ENCODE peak calls at places on chromosomes 4 and X, in nine cellular contexts. Z is H54; X is G401; V is activated CD4-positive, alpha-beta T cell treated with anti-CD3 and anti-CD28 coated beads for 4 hours; L is uterus; P is ELR; W is DMS 273 treated with DMSO at 0.1 percent for 48 hours; A is immature natural killer cell; D is hypothalamus. H is an unnamed sample.

GRCh38 chr4:561456-561855 is 14.6 kb downstream of the TMEM271 start:
- DNase-seq in A (no peak), X (no peak), W (no peak), D (no peak), L (no peak), Z (no peak), V (no peak), P (no peak), H (no peak)

GRCh38 chrX:40651620-40652223 is 4.4 kb upstream of the CXorf38 start:
- DNase-seq in X (peak; percentile 74), W (no peak), A (peak; percentile 77), Z (no peak), V (peak; percentile 65), L (peak; percentile 65), P (peak; percentile 67), D (no peak), H (peak; percentile 73)

GRCh38 chr4:113574636-113575103 is 186.9 kb downstream of the CAMK2D start:
- DNase-seq in D (no peak), Z (no peak), X (peak; percentile 52), W (peak; percentile 86), P (peak; percentile 43), A (no peak), V (no peak), L (no peak), H (no peak)

GRCh38 chr4:147409350-147409749 is 71.5 kb upstream of the EDNRA start:
- DNase-seq in W (no peak), L (no peak), Z (no peak), V (no peak), P (no peak), D (no peak), A (no peak), X (no peak), H (no peak)

GRCh38 chr4:185110375-185110823 is 32.7 kb upstream of the SLC25A4 start:
- DNase-seq in Z (no peak), D (no peak), V (no peak), L (no peak), A (no peak), W (no peak), X (no peak), P (no peak), H (no peak)

GRCh38 chr4:84503495-84504437 is 4.7 kb upstream of the NKX6-1 start:
- DNase-seq in D (no peak), L (no peak), A (no peak), X (peak; percentile 66), V (no peak), W (peak; percentile 32), Z (peak; percentile 28), P (peak; percentile 74), H (no peak)

GRCh38 chr4:109332926-109333464 is 30.5 kb upstream of the COL25A1 start:
- DNase-seq in D (no peak), A (no peak), P (peak; percentile 5), X (no peak), W (no peak), V (no peak), L (no peak), Z (no peak), H (no peak)

GRCh38 chr4:187602339-187603092 is 393.1 kb upstream of the ZFP42 start:
- DNase-seq in L (no peak), P (peak; percentile 87), Z (no peak), X (peak; percentile 32), A (no peak), W (no peak), D (no peak), V (no peak), H (no peak)

GRCh38 chrX:40108084-40108958 is 10.6 kb upstream of the BCOR start:
- DNase-seq in X (peak; percentile 42), V (no peak), D (no peak), Z (no peak), W (peak; percentile 67), P (no peak), L (peak; percentile 62), A (no peak), H (no peak)

GRCh38 chrX:1493317-1493856 is 40.7 kb upstream of the ASMTL start:
- DNase-seq in W (no peak), A (no peak), L (no peak), V (no peak), Z (no peak), X (no peak), D (no peak), P (no peak), H (no peak)

GRCh38 chrX:17484592-17484991 is 109.6 kb downstream of the NHS start:
- DNase-seq in L (no peak), Z (no peak), P (no peak), A (no peak), W (no peak), V (no peak), D (no peak), X (no peak), H (no peak)

GRCh38 chrX:12984629-12985303 is 9.9 kb downstream of the TMSB4X start:
- DNase-seq in X (peak; percentile 12), V (peak; percentile 43), W (no peak), P (peak; percentile 30), A (peak; percentile 66), L (no peak), Z (no peak), D (no peak), H (peak; percentile 70)

GRCh38 chr4:174847801-174848427 is 18.9 kb upstream of the GLRA3 start:
- DNase-seq in P (peak; percentile 4), Z (no peak), V (no peak), D (no peak), W (no peak), X (no peak), L (no peak), A (no peak), H (no peak)

GRCh38 chr4:166421556-166422156 is 548.6 kb downstream of the TLL1 start:
- DNase-seq in A (no peak), X (no peak), P (peak; percentile 7), D (no peak), V (no peak), Z (no peak), W (no peak), L (peak; percentile 14), H (no peak)